ENCODE peak calls at places on chromosome 21, in ten cellular contexts. F is cardiac muscle cell, K is keratinocyte, W is fibroblast of lung, P is T-helper 17 cell, Q is breast epithelium, D is heart left ventricle, B is small intestine, S is stomach, T is Peyer's patch. V is an unnamed sample. For H3K9me3, the result is how much of the 10 kb centered on the place peaks cover.

GRCh38 chr21:34992180-34992579 is 56.9 kb downstream of the RUNX1 start:
- DNase-seq in F (no peak), W (no peak), Q (no peak), K (no peak), T (no peak), B (no peak), D (no peak), P (no peak), S (no peak), V (no peak)

GRCh38 chr21:33441489-33442477 is 38.0 kb downstream of the TMEM50B start:
- DNase-seq in F (peak), P (no peak), B (peak), Q (no peak), W (peak), T (peak), S (no peak), D (peak), K (peak), V (no peak)

GRCh38 chr21:38712076-38712475 is 93.7 kb upstream of the ETS2 start:
- DNase-seq in Q (no peak), D (no peak), F (peak), B (peak), S (no peak), K (no peak), W (peak), T (no peak), P (no peak), V (peak)

GRCh38 chr21:32782698-32783097 is 11.1 kb upstream of the PAXBP1 start:
- DNase-seq in T (no peak), K (no peak), P (no peak), Q (no peak), D (no peak), W (no peak), F (no peak), B (peak), S (no peak), V (no peak)

GRCh38 chr21:25385912-25386474 is 221.3 kb downstream of the MRPL39 start:
- DNase-seq in P (no peak), T (no peak), D (no peak), B (peak), Q (no peak), F (peak), S (peak), W (peak), K (no peak), V (peak)

GRCh38 chr21:14308234-14308633 is 74.7 kb downstream of the HSPA13 start:
- DNase-seq in Q (no peak), S (no peak), W (no peak), K (no peak), D (no peak), B (no peak), F (no peak), T (no peak), P (no peak), V (no peak)

GRCh38 chr21:41489329-41489728 is 18.6 kb downstream of the TMPRSS2 start:
- DNase-seq in B (no peak), S (no peak), F (no peak), D (no peak), P (no peak), Q (no peak), W (no peak), T (no peak), K (no peak), V (no peak)

GRCh38 chr21:44564099-44564498 is 5.5 kb upstream of the KRTAP10-3 start:
- DNase-seq in P (no peak), Q (no peak), T (no peak), W (no peak), B (no peak), K (no peak), S (no peak), F (no peak), D (no peak), V (no peak)

GRCh38 chr21:41065539-41065938 is 102.4 kb upstream of the BACE2 start:
- DNase-seq in B (no peak), S (no peak), D (no peak), T (no peak), K (no peak), Q (no peak), P (no peak), W (no peak), F (no peak), V (no peak)

GRCh38 chr21:44893948-44894656 is 20.6 kb upstream of the PTTG1IP start:
- DNase-seq in S (no peak), F (no peak), P (no peak), B (no peak), D (peak), Q (no peak), K (no peak), W (no peak), T (no peak), V (no peak)

GRCh38 chr21:41321211-41321907 is 4.8 kb downstream of the FAM3B start:
- DNase-seq in D (no peak), W (no peak), S (no peak), P (no peak), K (no peak), T (peak), B (no peak), F (no peak), Q (no peak), V (no peak)

GRCh38 chr21:32484706-32485380 is 72.3 kb downstream of the EVA1C start:
- DNase-seq in T (no peak), P (no peak), F (no peak), S (peak), W (no peak), B (no peak), D (no peak), K (no peak), Q (no peak), V (no peak)

GRCh38 chr21:19995253-19995652 is 1003.0 kb upstream of the NCAM2 start:
- DNase-seq in P (no peak), B (no peak), W (no peak), K (no peak), S (no peak), F (no peak), Q (no peak), T (no peak), D (no peak), V (no peak)
- H3K9me3 ChIP-seq in P (under half), B (under half), W (under half), K (under half), S (under half), F (under half), Q (under half), T (under half), D (under half), V (under half)

GRCh38 chr21:36044056-36044455 is 16.3 kb downstream of the SETD4 start:
- DNase-seq in T (no peak), Q (no peak), S (no peak), D (no peak), B (no peak), K (no peak), W (no peak), P (no peak), F (no peak), V (no peak)

GRCh38 chr21:36048357-36048756 is 12.0 kb downstream of the SETD4 start:
- DNase-seq in S (no peak), T (no peak), K (no peak), B (no peak), F (no peak), D (no peak), W (no peak), P (no peak), Q (no peak), V (no peak)

GRCh38 chr21:36041910-36042309 is 18.4 kb downstream of the SETD4 start:
- DNase-seq in T (no peak), Q (no peak), B (no peak), S (no peak), D (no peak), K (no peak), W (no peak), F (no peak), P (no peak), V (no peak)

GRCh38 chr21:36045993-36046392 is 14.3 kb downstream of the SETD4 start:
- DNase-seq in W (no peak), K (no peak), D (no peak), S (no peak), B (no peak), F (no peak), T (no peak), Q (no peak), P (no peak), V (no peak)

DNA sequence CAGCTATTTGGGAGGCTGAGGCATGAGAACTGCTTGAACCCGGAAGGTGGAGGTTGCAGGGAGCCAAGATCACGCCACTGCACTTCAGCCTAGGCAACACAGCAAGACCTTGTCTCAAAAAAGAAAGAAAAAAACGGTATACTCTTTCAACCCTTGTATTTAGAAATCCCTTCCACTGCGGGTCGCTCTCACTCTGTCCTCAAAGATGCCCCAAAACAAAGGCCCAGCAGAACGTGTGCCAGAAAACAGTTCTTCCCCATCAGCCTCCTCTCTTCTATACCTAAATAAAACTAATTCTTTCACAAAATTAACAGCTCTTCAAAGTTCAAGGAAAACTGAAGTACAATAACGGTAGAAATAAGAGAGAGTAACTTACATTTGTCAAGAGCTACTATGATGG is 13.2 kb downstream of the SETD4 start:
- DNase-seq in P (no peak), S (no peak), B (no peak), W (no peak), T (no peak), F (no peak), D (no peak), Q (no peak), K (no peak), V (no peak)
- H3K9me3 ChIP-seq in P (under half), S (under half), B (under half), W (under half), T (under half), F (under half), D (under half), Q (under half), K (under half), V (under half)

GRCh38 chr21:27298465-27298864 is 331.6 kb upstream of the ADAMTS5 start:
- DNase-seq in W (peak), D (no peak), F (no peak), S (no peak), T (no peak), K (no peak), P (no peak), B (no peak), Q (no peak), V (no peak)
- H3K9me3 ChIP-seq in W (under half), D (under half), F (under half), S (under half), T (under half), K (under half), P (under half), B (under half), Q (under half), V (under half)

DNA sequence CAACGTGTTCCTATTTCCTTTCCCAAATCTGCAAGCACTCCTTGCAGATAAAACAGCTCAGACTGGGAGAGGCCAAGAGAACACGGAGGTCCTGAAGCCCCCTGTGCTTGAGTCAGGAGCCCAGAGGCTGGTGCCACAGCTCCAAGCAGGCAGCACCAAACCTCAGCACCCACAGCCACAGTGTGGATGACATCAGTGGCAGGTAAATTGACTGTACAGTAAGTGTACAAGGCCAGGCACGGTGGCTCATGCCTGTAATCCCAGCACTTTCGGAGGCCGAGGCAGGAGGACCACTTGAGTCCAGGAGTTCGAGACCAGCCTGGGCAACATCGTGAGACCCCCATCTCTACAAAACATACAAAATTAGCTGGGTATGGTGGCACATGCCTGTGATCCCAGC is 1.9 kb upstream of the COL6A1 start:
- DNase-seq in B (no peak), W (no peak), T (no peak), D (no peak), P (no peak), F (no peak), K (no peak), S (no peak), Q (no peak), V (no peak)
- H3K9me3 ChIP-seq in B (under half), W (under half), T (under half), D (under half), P (under half), F (under half), K (under half), S (under half), Q (under half), V (under half)

DNA sequence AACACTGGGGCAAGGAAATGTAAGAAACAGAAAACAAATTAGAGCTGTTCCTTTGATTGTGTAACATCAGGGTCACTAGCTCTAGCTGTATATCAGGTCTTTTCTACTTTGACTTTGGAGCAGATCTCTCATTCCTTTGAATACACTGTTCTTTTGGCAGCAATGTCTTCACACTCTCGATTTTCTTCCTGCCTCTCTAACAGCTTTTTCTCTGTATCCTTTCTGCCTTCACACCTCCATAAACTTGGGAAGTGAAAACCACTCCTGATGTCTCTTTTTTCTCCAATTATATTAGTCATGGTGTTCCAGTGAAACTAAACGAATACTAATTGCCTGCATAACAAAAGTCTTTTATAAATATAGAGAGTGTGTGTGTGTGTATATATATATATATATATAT is 1458.0 kb downstream of the NCAM2 start:
- DNase-seq in Q (no peak), T (no peak), W (no peak), S (no peak), P (no peak), K (no peak), D (no peak), B (no peak), F (no peak), V (no peak)
- H3K9me3 ChIP-seq in Q (under half), T (under half), W (under half), S (under half), P (under half), K (under half), D (under half), B (under half), F (under half), V (under half)

GRCh38 chr21:28213221-28213620 is 779.5 kb downstream of the LTN1 start:
- DNase-seq in Q (no peak), D (no peak), K (no peak), S (no peak), F (no peak), T (no peak), P (no peak), B (no peak), W (no peak), V (no peak)
- H3K9me3 ChIP-seq in Q (under half), D (under half), K (under half), S (under half), F (under half), T (under half), P (under half), B (under half), W (under half), V (under half)

GRCh38 chr21:31034378-31034777 is 3.9 kb downstream of the KRTAP19-8 start:
- DNase-seq in K (no peak), W (no peak), D (no peak), T (no peak), P (no peak), Q (no peak), F (no peak), S (no peak), B (no peak), V (no peak)
- H3K9me3 ChIP-seq in K (under half), W (under half), D (under half), T (under half), P (under half), Q (under half), F (under half), S (under half), B (under half), V (under half)

V was measured in Caco-2.